ENCODE peak calls at places on chromosomes 13 and 19, in five cellular contexts. H is Peyer's patch, P is ovary, M is breast epithelium, C is upper lobe of left lung. Q is an unnamed sample.

GRCh38 chr19:42290523-42291436 is 11.2 kb upstream of the PRR19 start:
- DNase-seq in C (peak; percentile 83), H (peak; percentile 71), M (no peak), P (no peak), Q (no peak)

GRCh38 chr13:97429681-97430081 is 4.3 kb upstream of the RAP2A start:
- DNase-seq in C (no peak), H (no peak), M (no peak), P (no peak), Q (no peak)

GRCh38 chr13:35592457-35592856 is 116.0 kb upstream of the MAB21L1 start:
- DNase-seq in C (no peak), H (no peak), P (no peak), M (no peak), Q (no peak)

GRCh38 chr13:108508263-108508662 is 121.1 kb upstream of the MYO16 start:
- DNase-seq in M (no peak), H (no peak), P (no peak), C (no peak), Q (no peak)

GRCh38 chr13:108929532-108929931 is 300.1 kb downstream of the MYO16 start:
- DNase-seq in P (no peak), H (no peak), C (no peak), M (no peak), Q (no peak)

GRCh38 chr13:44768233-44768632 is 192.1 kb upstream of the TSC22D1 start:
- DNase-seq in P (no peak), H (no peak), M (no peak), C (no peak), Q (no peak)

GRCh38 chr19:6925801-6926751 is 38.7 kb downstream of the ADGRE1 start:
- DNase-seq in P (no peak), H (no peak), C (no peak), M (no peak), Q (no peak)

GRCh38 chr13:36339600-36340155 is 6.5 kb downstream of the SPART start:
- DNase-seq in P (no peak), C (no peak), M (no peak), H (no peak), Q (no peak)

GRCh38 chr19:49413348-49413747 is 9.9 kb downstream of the PTH2 start:
- DNase-seq in H (no peak), P (no peak), M (no peak), C (no peak), Q (no peak)

GRCh38 chr13:44649834-44650233 is 73.7 kb upstream of the TSC22D1 start:
- DNase-seq in M (no peak), C (no peak), P (no peak), H (no peak), Q (no peak)

GRCh38 chr13:35164324-35164932 is 222.4 kb downstream of the NBEA start:
- DNase-seq in C (no peak), H (no peak), P (no peak), M (no peak), Q (no peak)

GRCh38 chr13:107373551-107373950 is 805.6 kb upstream of the ARGLU1 start:
- DNase-seq in C (no peak), P (no peak), M (no peak), H (no peak), Q (no peak)

GRCh38 chr13:44243198-44243852 is 130.3 kb upstream of the SERP2 start:
- DNase-seq in C (no peak), P (no peak), H (no peak), M (peak; percentile 45), Q (peak; percentile 90)

GRCh38 chr13:94620286-94620896 is 18.7 kb downstream of the GPR180 start:
- DNase-seq in P (no peak), H (no peak), M (no peak), C (no peak), Q (no peak)

GRCh38 chr19:19628499-19629134 is 597 bp upstream of the LPAR2 start:
- DNase-seq in H (peak; percentile 40), M (peak; percentile 52), P (peak; percentile 59), C (peak; percentile 89), Q (peak; percentile 80)

GRCh38 chr13:70756088-70756487 is 647.8 kb upstream of the KLHL1 start:
- DNase-seq in H (no peak), M (no peak), P (no peak), C (no peak), Q (no peak)

GRCh38 chr19:5485286-5485636 is 30.0 kb downstream of the ZNRF4 start:
- DNase-seq in P (no peak), H (no peak), M (no peak), C (no peak), Q (no peak)
- TF ChIP-seq POLR2A in P (no peak), H (no peak), M (no peak), C (no peak), Q (no peak)

DNA sequence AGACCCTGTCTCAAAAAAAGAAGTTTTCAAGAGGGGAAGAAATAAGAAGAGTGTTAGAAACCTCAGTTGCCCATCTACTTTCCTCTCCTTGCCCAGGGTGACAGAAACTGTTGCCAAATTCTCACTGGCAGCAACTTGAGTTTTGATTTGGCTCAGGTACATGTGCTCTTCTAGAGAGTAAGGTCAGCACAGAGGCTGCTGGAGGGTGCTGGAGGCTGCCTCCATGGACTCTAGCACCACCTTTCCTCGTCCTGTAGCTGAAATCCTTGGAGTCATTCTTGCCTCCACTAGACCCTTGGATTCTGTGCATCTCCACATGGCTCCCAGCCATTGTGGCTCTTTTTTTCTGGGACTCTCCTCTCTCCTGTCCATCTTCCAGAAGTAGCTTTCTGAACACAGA is 149.1 kb downstream of the TM9SF2 start:
- DNase-seq in P (no peak), C (no peak), H (no peak), M (no peak), Q (no peak)
- H3K27ac ChIP-seq in P (no peak overlapping the region), C (no peak overlapping the region), H (no peak overlapping the region), M (no peak overlapping the region), Q (no peak overlapping the region)

DNA sequence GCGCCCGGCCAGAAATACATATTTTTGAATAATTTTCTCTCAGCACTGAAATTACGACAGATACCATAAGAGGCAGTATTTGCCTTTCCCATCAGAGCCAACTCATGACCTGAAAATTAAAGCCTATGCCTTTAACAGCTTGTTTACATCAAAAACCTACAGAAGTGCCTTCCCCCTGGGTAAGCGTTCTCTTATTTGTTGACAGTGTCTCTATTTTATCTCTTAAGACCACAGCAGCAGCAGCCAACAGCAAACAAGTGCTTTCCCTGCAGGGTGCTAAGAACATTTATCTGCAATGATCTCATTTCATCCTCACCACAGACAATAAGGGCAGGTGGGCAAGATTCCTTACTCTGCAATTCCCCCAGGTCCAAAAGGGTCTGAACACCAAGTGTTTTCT is 6.0 kb downstream of the AKAP8L start:
- DNase-seq in P (no peak), H (no peak), C (no peak), M (no peak), Q (no peak)
- H3K4me1 ChIP-seq in P (peaks cover 16% of the 10 kb centered on the region), H (no peaks in the 10 kb centered on the region), C (peaks cover 55% of the 10 kb centered on the region), M (no peaks in the 10 kb centered on the region), Q (peaks cover 53% of the 10 kb centered on the region)

GRCh38 chr19:55598719-55599467 is 424 bp downstream of the FIZ1 start:
- DNase-seq in H (peak; percentile 90), P (peak; percentile 93), C (peak; percentile 95), M (peak; percentile 89), Q (peak; percentile 97)

GRCh38 chr19:55602104-55603001 is 2.3 kb downstream of the ZNF524 start:
- DNase-seq in H (no peak), C (peak; percentile 88), M (no peak), P (no peak), Q (no peak)

GRCh38 chr19:55601127-55601526 is 1.0 kb downstream of the ZNF524 start:
- DNase-seq in H (no peak), P (no peak), C (no peak), M (no peak), Q (no peak)

GRCh38 chr19:55599468-55600335 is at the start of the genes FIZ1 and ZNF524:
- DNase-seq in P (peak; percentile 99), H (peak; percentile 98), M (peak; percentile 99), C (peak; percentile 98), Q (peak; percentile 99)

DNA sequence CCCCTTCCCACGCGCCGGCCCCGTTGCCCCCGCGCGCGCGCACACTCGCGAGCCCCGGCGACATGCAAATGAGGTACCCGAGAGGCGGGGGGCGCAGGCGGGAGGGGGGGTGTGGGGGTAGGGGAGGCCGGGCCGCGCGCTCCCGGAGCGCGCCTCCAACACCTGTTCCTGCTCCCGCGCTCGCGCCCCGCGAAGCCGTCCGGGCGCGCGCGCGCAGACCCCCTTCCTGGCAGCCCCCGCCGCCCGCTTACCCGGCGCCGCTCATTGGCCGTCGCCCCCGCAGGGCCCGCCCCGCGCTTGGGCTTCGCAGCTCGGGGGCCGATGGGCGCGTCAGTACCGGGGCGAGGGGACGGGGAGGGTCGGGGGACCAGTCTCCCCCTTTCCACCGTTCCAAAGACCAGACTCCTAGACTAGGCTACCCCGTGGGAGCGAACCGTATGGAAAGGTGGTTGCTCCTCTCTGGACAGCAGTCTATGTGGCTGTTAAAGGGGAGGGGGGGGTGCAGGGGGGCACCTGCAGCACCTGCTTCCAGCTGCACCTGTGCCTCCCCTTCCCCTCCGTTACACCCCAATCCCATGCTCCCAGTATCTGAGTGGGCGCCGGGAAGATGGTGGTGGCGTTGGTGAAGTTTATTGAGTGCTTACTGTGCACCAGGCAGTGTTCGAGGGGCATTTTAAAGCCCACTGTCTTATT is 394 bp downstream of the ZNF524 start:
- DNase-seq in H (peak; percentile 73), C (no peak), M (peak; percentile 55), P (peak; percentile 80), Q (no peak)
- TF ChIP-seq POLR2A in H (no peak), C (no peak), M (no peak), P (peak; percentile 17), Q (no peak)

DNA sequence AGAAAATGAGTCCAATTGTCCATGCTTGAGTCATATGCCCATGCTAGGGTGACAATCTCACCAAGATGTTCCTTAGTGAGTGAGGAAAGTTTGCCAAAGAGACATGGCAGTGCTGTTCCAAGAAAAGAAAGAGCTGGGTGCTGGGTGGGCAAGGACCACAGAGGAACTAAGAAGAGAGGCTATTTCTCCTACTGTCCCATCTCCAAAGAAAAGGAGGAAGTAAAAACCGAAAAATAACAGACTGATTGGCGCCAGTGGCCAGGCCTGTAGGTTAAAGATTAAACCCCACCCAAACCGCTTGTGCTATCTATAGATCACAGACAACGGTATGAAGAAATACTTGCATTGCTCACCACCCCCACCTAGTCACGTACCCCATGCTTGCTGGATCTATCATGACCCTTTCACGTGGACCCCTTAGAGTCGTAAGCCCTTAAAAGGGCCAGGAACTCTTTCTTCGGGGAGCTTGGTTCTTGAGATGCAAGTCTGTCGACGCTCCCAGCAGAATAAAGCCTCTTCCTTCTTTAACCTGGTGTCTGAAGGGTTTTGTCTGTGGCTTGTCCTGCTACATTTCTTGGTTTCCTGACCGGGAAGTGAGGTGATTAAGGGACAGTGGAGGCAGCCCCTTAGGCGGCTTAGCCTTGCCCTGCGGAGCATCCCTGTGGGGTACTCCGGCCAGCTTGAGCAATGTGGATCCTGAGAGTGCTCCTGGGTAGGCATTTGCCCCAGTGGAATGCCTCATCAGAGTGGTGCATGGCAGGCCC is 606.5 kb downstream of the UQCRFS1 start:
- DNase-seq in H (no peak), C (no peak), P (no peak), M (no peak), Q (no peak)
- H3K27ac ChIP-seq in H (no peak overlapping the region), C (no peak overlapping the region), P (no peak overlapping the region), M (no peak overlapping the region), Q (no peak overlapping the region)

GRCh38 chr19:34180273-34180672 is 8.0 kb downstream of the LSM14A start:
- DNase-seq in P (no peak), C (no peak), H (no peak), M (no peak), Q (no peak)
- H3K4me1 ChIP-seq in P (peaks cover 25% of the 10 kb centered on the region), C (peaks cover 84% of the 10 kb centered on the region), H (peaks cover 3% of the 10 kb centered on the region), M (no peaks in the 10 kb centered on the region), Q (peaks cover 95% of the 10 kb centered on the region)

GRCh38 chr19:34963531-34964406 is at the start of gene ZNF792:
- DNase-seq in C (peak; percentile 92), H (peak; percentile 70), P (peak; percentile 45), M (peak; percentile 34), Q (peak; percentile 64)
- TF ChIP-seq POLR2A in C (no peak), H (peak; percentile 12), P (no peak), M (no peak), Q (peak; percentile 6)

Q was measured in adrenal gland.